ENCODE peak calls at places on chromosomes 1 and 21, in four cellular contexts. One of them, this sample, is unnamed.

GRCh38 chr1:87134061-87134460 is 194.6 kb upstream of the LMO4 start:
- DNase-seq in K562: no peak
- DNase-seq in GM12891: no peak
- DNase-seq in HL-60: no peak
- DNase-seq in this sample: no peak

GRCh38 chr1:179079113-179079761 is 2.6 kb upstream of the TOR3A start:
- DNase-seq in K562: peak
- DNase-seq in GM12891: no peak
- DNase-seq in HL-60: peak
- DNase-seq in this sample: no peak

GRCh38 chr21:45836694-45837670 is 144.6 kb upstream of the COL6A1 start:
- DNase-seq in K562: no peak
- DNase-seq in GM12891: no peak
- DNase-seq in HL-60: no peak
- DNase-seq in this sample: no peak

GRCh38 chr1:151858030-151858746 is 4.7 kb upstream of the THEM5 start:
- DNase-seq in K562: no peak
- DNase-seq in GM12891: no peak
- DNase-seq in HL-60: no peak
- DNase-seq in this sample: no peak

GRCh38 chr1:174880171-174880570 is 119.6 kb upstream of the CACYBP start:
- DNase-seq in K562: no peak
- DNase-seq in GM12891: no peak
- DNase-seq in HL-60: no peak
- DNase-seq in this sample: no peak

GRCh38 chr21:42746593-42747266 is 93.3 kb downstream of the PDE9A start:
- DNase-seq in K562: no peak
- DNase-seq in GM12891: no peak
- DNase-seq in HL-60: peak
- DNase-seq in this sample: no peak

GRCh38 chr1:102799496-102799895 is 308.8 kb downstream of the COL11A1 start:
- DNase-seq in K562: no peak
- DNase-seq in GM12891: no peak
- DNase-seq in HL-60: no peak
- DNase-seq in this sample: no peak

GRCh38 chr1:63746129-63746864 is 27.5 kb upstream of the ROR1 start:
- DNase-seq in K562: no peak
- DNase-seq in GM12891: no peak
- DNase-seq in HL-60: no peak
- DNase-seq in this sample: no peak

GRCh38 chr1:36411674-36412648 is 14.3 kb upstream of the LSM10 start:
- DNase-seq in K562: peak
- DNase-seq in GM12891: no peak
- DNase-seq in HL-60: no peak
- DNase-seq in this sample: no peak

GRCh38 chr1:187816646-187817045 is 987.9 kb downstream of the PLA2G4A start:
- DNase-seq in K562: no peak
- DNase-seq in GM12891: no peak
- DNase-seq in HL-60: no peak
- DNase-seq in this sample: no peak

GRCh38 chr21:29104239-29104708 is 26.2 kb upstream of the MAP3K7CL start:
- DNase-seq in K562: no peak
- DNase-seq in GM12891: no peak
- DNase-seq in HL-60: no peak
- DNase-seq in this sample: no peak

GRCh38 chr1:54577612-54578011 is 29.6 kb downstream of the ACOT11 start:
- DNase-seq in K562: no peak
- DNase-seq in GM12891: no peak
- DNase-seq in HL-60: no peak
- DNase-seq in this sample: no peak

GRCh38 chr1:177591155-177591554 is 378.7 kb downstream of the SEC16B start:
- DNase-seq in K562: no peak
- DNase-seq in GM12891: no peak
- DNase-seq in HL-60: no peak
- DNase-seq in this sample: no peak

GRCh38 chr1:60068393-60069045 is 5.1 kb downstream of the C1orf87 start:
- DNase-seq in K562: no peak
- DNase-seq in GM12891: no peak
- DNase-seq in HL-60: no peak
- DNase-seq in this sample: no peak

GRCh38 chr21:35990609-35991008 is 69.7 kb downstream of the SETD4 start:
- DNase-seq in K562: no peak
- DNase-seq in GM12891: no peak
- DNase-seq in HL-60: no peak
- DNase-seq in this sample: no peak

GRCh38 chr21:46567348-46567747 is 37.5 kb downstream of the S100B start:
- DNase-seq in K562: no peak
- DNase-seq in GM12891: no peak
- DNase-seq in HL-60: no peak
- DNase-seq in this sample: no peak

GRCh38 chr21:31576428-31576827 is 83.1 kb upstream of the SOD1 start:
- DNase-seq in K562: no peak
- DNase-seq in GM12891: no peak
- DNase-seq in HL-60: no peak
- DNase-seq in this sample: no peak

GRCh38 chr1:2374260-2375155 is 16.8 kb downstream of the MORN1 start:
- DNase-seq in K562: no peak
- DNase-seq in GM12891: no peak
- DNase-seq in HL-60: no peak
- DNase-seq in this sample: no peak

GRCh38 chr1:2375923-2376260 is 15.5 kb downstream of the MORN1 start:
- DNase-seq in K562: no peak
- DNase-seq in GM12891: no peak
- DNase-seq in HL-60: no peak
- DNase-seq in this sample: no peak

GRCh38 chr1:2373551-2374259 is 17.6 kb downstream of the MORN1 start:
- DNase-seq in K562: no peak
- DNase-seq in GM12891: no peak
- DNase-seq in HL-60: no peak
- DNase-seq in this sample: no peak

GRCh38 chr1:2375246-2375922 is 16.0 kb downstream of the MORN1 start:
- DNase-seq in K562: no peak
- DNase-seq in GM12891: no peak
- DNase-seq in HL-60: no peak
- DNase-seq in this sample: no peak

DNA sequence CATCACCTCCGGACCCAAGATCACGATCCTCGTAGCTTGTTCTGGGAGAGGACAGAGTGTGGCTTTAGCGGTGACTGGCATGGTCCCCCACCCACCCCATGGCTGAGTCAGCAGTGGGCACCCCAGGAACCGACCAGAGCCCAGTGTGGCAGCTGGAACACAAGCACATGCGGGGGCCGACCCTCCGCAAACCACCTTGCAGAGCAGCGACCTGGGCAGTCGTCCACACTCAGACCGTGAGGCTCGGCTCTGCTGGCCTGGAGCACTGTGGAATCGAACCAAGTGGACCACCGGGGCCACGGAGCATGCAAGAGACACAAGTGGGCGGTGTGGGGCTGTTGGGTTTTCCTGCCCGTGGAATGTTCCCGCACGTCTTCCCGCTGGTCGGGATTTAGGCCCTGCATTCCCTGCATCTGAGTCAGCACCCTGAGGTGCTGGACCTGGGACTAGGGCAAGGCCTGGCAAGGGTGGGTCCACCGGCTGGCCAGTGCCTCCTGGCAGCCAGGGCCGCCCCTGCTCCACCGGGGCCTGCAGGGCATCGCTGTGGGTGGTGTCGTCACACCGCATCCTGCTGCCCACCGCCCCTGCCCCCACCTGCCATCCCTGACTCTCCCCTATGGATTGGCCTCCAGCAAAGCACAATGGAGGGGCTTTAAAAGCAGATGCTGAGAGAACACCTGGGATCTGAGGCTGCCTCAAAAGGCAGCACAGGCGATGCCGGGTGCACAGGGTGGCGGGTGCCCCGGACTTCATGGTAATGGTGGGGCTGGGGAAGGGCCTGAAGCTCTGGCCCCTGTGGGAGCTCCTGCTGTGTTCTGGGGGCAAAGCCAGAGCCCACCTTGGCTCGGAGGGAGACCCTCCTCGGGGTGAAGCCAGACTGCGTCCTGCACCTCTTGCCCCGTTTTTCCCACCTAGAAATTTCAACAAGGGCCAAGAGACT is 18.5 kb downstream of the MORN1 start:
- DNase-seq in K562: no peak
- DNase-seq in GM12891: no peak
- DNase-seq in HL-60: no peak
- DNase-seq in this sample: no peak
- TF ChIP-seq SPI1 in K562: no peak
- TF ChIP-seq SPI1 in GM12891: no peak
- TF ChIP-seq SPI1 in HL-60: no peak
- TF ChIP-seq SPI1 in this sample: no peak

GRCh38 chr1:109977657-109978378 is 6.7 kb upstream of the AHCYL1 start:
- DNase-seq in K562: no peak
- DNase-seq in GM12891: no peak
- DNase-seq in HL-60: no peak
- DNase-seq in this sample: no peak

GRCh38 chr1:109979489-109980091 is 5.0 kb upstream of the AHCYL1 start:
- DNase-seq in K562: peak
- DNase-seq in GM12891: no peak
- DNase-seq in HL-60: no peak
- DNase-seq in this sample: no peak

GRCh38 chr1:109981128-109981379 is 3.5 kb upstream of the AHCYL1 start:
- DNase-seq in K562: no peak
- DNase-seq in GM12891: no peak
- DNase-seq in HL-60: no peak
- DNase-seq in this sample: no peak

GRCh38 chr1:109978761-109979488 is 5.6 kb upstream of the AHCYL1 start:
- DNase-seq in K562: no peak
- DNase-seq in GM12891: no peak
- DNase-seq in HL-60: no peak
- DNase-seq in this sample: no peak

DNA sequence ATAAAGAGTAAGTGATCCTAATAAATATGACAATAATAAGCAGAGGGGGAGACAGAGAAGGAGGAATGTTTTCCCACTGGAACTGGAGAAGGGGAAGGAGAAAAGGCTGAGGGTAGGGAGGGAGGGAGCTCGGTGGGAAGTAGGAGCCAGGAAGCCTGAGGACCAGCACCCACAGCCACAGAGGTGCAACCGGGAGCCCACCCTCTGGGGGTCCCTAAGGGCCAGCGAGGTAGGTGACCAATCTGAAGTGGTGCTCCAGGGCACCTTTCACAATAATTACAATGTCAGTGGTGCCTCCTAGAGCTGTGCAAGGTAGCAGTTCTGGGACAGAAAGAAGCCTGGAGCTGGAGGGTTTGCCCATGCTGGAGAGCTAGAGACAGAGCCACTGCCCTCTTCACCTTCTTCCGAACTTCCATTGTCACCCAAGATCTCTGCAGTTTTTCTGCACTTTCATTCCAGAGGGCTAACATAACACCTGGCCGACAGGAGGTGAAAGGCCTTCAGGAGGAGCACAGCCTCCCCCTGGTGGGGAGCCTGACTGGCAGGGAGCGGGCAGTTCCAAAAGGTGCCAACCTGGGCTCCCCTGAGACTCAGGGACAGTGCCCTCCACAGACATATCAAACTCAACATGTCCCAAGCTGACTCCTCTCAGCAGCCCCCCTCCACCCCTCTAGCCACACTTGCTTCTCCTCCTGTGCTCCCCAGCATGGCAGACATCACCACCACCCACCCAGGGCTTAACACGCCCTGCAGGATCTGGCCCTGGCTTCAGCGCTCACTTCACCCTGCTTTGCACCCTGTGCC is 4.0 kb upstream of the AHCYL1 start:
- DNase-seq in K562: no peak
- DNase-seq in GM12891: no peak
- DNase-seq in HL-60: no peak
- DNase-seq in this sample: no peak
- TF ChIP-seq SPI1 in K562: no peak
- TF ChIP-seq SPI1 in GM12891: no peak
- TF ChIP-seq SPI1 in HL-60: no peak
- TF ChIP-seq SPI1 in this sample: no peak

GRCh38 chr1:235918032-235918431 is 51.3 kb upstream of the LYST start:
- DNase-seq in K562: no peak
- DNase-seq in GM12891: no peak
- DNase-seq in HL-60: no peak
- DNase-seq in this sample: no peak
- TF ChIP-seq SPI1 in K562: no peak
- TF ChIP-seq SPI1 in GM12891: no peak
- TF ChIP-seq SPI1 in HL-60: no peak
- TF ChIP-seq SPI1 in this sample: no peak

DNA sequence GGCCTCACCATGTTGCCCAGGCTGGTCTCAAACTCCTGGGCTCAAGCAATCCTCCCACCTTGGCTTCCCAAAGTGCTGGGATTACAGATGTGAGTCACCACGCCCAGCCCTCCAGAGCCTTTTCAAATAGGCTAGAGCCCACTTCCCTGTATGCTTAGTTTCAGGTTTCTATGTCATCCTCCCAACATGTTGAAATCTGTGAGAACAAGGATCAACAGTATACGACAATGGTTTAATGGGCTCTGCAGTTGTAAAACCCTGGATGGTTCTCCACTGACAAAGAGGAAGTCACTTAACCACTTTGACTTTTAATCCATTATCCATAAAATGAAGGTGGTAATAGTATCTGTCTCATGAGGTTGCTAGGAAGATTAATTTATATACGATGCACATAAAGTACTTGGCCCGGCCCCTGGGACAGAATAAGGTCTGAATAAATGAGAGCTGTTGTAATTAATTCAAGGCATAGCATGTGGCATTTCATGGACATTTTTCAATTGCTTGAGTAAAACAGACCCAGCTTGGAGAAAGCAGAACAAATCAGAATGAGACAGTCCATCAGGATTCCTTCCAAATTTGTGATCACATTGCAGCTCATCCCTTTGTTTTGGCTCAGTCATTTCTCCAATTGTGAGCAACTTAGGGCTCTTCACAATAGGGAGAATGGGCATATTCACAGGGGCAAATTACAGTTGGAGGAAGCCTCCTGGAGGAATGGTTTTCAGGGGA is 114.0 kb upstream of the ZNF648 start:
- DNase-seq in K562: no peak
- DNase-seq in GM12891: no peak
- DNase-seq in HL-60: peak
- DNase-seq in this sample: no peak
- TF ChIP-seq SPI1 in K562: peak
- TF ChIP-seq SPI1 in GM12891: no peak
- TF ChIP-seq SPI1 in HL-60: peak
- TF ChIP-seq SPI1 in this sample: no peak

GRCh38 chr1:27307851-27308598 is 13.9 kb upstream of the TMEM222 start:
- DNase-seq in K562: no peak
- DNase-seq in GM12891: no peak
- DNase-seq in HL-60: no peak
- DNase-seq in this sample: no peak
- TF ChIP-seq SPI1 in K562: no peak
- TF ChIP-seq SPI1 in GM12891: no peak
- TF ChIP-seq SPI1 in HL-60: no peak
- TF ChIP-seq SPI1 in this sample: no peak